ENCODE peak calls at places on chromosomes 2 and 18, in five cellular contexts. O, F, N, Y and A are unnamed samples. For H3K27me3, H3K4me1 and H3K36me3, the result is how much of the 10 kb centered on the place peaks cover.

GRCh38 chr2:8882094-8882493 is 44.7 kb upstream of the KIDINS220 start:
- DNase-seq in O (no peak), F (peak), N (no peak), Y (no peak), A (no peak)

GRCh38 chr2:218307415-218308090 is 15.2 kb upstream of the TMBIM1 start:
- DNase-seq in O (no peak), F (no peak), N (no peak), Y (no peak), A (no peak)

GRCh38 chr2:71530987-71531332 is 77.6 kb downstream of the DYSF start:
- DNase-seq in O (no peak), F (no peak), N (no peak), Y (no peak), A (no peak)

GRCh38 chr2:217108086-217108485 is 248.2 kb upstream of the TNP1 start:
- DNase-seq in O (no peak), F (no peak), N (no peak), Y (no peak), A (no peak)

GRCh38 chr18:42030586-42031182 is 75.7 kb downstream of the PIK3C3 start:
- DNase-seq in O (peak), F (peak), N (peak), Y (peak), A (no peak)

GRCh38 chr2:195677884-195678283 is 20.9 kb downstream of the SLC39A10 start:
- DNase-seq in O (no peak), F (no peak), N (no peak), Y (no peak), A (no peak)

GRCh38 chr2:234621120-234621519 is 124.2 kb upstream of the ARL4C start:
- DNase-seq in O (no peak), F (no peak), N (peak), Y (no peak), A (no peak)

GRCh38 chr2:62178741-62179271 is 17.1 kb upstream of the B3GNT2 start:
- DNase-seq in O (no peak), F (peak), N (no peak), Y (peak), A (no peak)

GRCh38 chr2:159933040-159933726 is 129.2 kb downstream of the PLA2R1 start:
- DNase-seq in O (no peak), F (no peak), N (no peak), Y (no peak), A (no peak)

GRCh38 chr2:3575534-3576324 is 669 bp downstream of the RPS7 start:
- DNase-seq in O (peak), F (no peak), N (peak), Y (no peak), A (no peak)

GRCh38 chr2:112168422-112169124 is 30.4 kb downstream of the FBLN7 start:
- DNase-seq in O (no peak), F (no peak), N (no peak), Y (no peak), A (no peak)

GRCh38 chr18:34633368-34633767 is 76.7 kb upstream of the DTNA start:
- DNase-seq in O (no peak), F (no peak), N (no peak), Y (no peak), A (no peak)

GRCh38 chr2:216644846-216645635 is 11.8 kb downstream of the IGFBP2 start:
- DNase-seq in O (no peak), F (no peak), N (peak), Y (no peak), A (no peak)

GRCh38 chr2:218260742-218261423 is at the start of gene GPBAR1:
- DNase-seq in O (peak), F (no peak), N (no peak), Y (no peak), A (no peak)

GRCh38 chr2:229701716-229702115 is 12.6 kb downstream of the DNER start:
- DNase-seq in O (no peak), F (no peak), N (no peak), Y (no peak), A (no peak)

GRCh38 chr2:31729442-31730092 is 148.8 kb upstream of the SRD5A2 start:
- DNase-seq in O (peak), F (peak), N (peak), Y (no peak), A (no peak)

GRCh38 chr2:8525582-8526402 is 156.1 kb upstream of the ID2 start:
- DNase-seq in O (peak), F (peak), N (no peak), Y (peak), A (no peak)

GRCh38 chr2:205913668-205914067 is 172.3 kb downstream of the INO80D start:
- DNase-seq in O (no peak), F (no peak), N (no peak), Y (no peak), A (no peak)

GRCh38 chr2:187554704-187555082 is 458 bp upstream of the TFPI start:
- DNase-seq in O (no peak), F (no peak), N (no peak), Y (no peak), A (no peak)

GRCh38 chr2:240145461-240145860 is 5.0 kb upstream of the OTOS start:
- DNase-seq in O (no peak), F (no peak), N (no peak), Y (no peak), A (no peak)

GRCh38 chr2:47016172-47016913 is 100.7 kb upstream of the MCFD2 start:
- DNase-seq in O (peak), F (peak), N (peak), Y (no peak), A (no peak)

GRCh38 chr2:70962885-70963878 is 15.2 kb upstream of the ANKRD53 start:
- DNase-seq in O (peak), F (no peak), N (no peak), Y (peak), A (no peak)

GRCh38 chr2:28394997-28395333 is 2.3 kb downstream of the FOSL2 start:
- DNase-seq in O (no peak), F (no peak), N (no peak), Y (no peak), A (no peak)

GRCh38 chr2:194714541-194714940 is 942.5 kb upstream of the SLC39A10 start:
- DNase-seq in O (no peak), F (no peak), N (no peak), Y (no peak), A (no peak)

GRCh38 chr2:11873766-11874165 is 127.3 kb downstream of the LPIN1 start:
- DNase-seq in O (no peak), F (peak), N (no peak), Y (no peak), A (no peak)

GRCh38 chr2:27191107-27191829 is 20.6 kb upstream of the ATRAID start:
- DNase-seq in O (peak), F (peak), N (peak), Y (peak), A (no peak)

GRCh38 chr2:233982421-233983121 is 65.4 kb downstream of the TRPM8 start:
- DNase-seq in O (no peak), F (peak), N (no peak), Y (no peak), A (no peak)

GRCh38 chr2:62789518-62789917 is 84.0 kb downstream of the EHBP1 start:
- DNase-seq in O (no peak), F (no peak), N (no peak), Y (no peak), A (no peak)

GRCh38 chr2:42792583-42793313 is at the start of gene HAAO:
- DNase-seq in O (peak), F (no peak), N (peak), Y (peak), A (no peak)

GRCh38 chr2:110999626-111000025 is 121.1 kb upstream of the BCL2L11 start:
- DNase-seq in O (no peak), F (no peak), N (no peak), Y (no peak), A (no peak)
- H3K27me3 ChIP-seq in O (under half), F (under half), N (under half), Y (under half), A (under half)

DNA sequence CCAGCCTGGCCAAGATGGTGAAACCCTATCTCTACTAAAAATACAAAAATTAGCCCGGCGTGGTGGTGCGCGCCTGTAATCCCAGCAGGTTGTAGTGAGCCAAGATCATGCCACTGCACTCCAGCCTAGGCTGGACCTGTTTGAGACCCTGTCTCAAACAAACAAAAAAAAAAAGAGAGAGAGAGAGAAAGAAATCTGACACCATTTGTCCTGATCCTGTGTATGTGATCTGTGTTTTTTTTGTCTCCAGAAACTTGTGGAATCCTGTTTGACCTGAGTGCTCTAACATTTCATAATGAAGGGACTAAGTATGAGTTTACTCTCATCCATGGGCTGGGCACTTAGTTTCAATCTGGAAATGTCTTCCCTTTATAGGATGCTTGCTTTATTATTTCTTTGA is 6.4 kb upstream of the ITPRIPL1 start:
- DNase-seq in O (no peak), F (no peak), N (no peak), Y (no peak), A (no peak)
- H3K4me1 ChIP-seq in O (under half), F (under half), N (under half), Y (under half), A (under half)

DNA sequence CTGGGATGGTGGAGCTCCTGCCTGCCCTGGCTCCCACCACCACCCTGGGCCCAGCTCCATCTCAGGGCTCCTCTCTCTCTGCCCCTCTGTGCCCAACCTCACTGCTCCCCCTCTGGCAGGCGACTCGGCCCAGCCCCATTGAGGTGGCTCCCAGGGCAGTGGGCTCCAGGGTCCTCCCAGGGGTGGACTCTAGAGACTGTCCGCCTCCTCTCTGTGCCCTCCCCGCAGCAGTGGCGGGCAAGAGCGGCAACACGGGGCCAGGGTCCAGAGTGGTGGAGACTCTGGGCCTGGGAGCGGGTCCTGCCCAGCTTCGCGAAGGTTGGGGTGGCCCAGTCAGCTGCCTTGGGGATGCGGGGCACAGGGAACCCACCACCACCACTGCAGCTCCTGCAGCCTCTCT is 27.4 kb downstream of the DDX1 start:
- DNase-seq in O (no peak), F (no peak), N (no peak), Y (no peak), A (no peak)
- H3K36me3 ChIP-seq in O (under half), F (under half), N (under half), Y (under half), A (under half)

DNA sequence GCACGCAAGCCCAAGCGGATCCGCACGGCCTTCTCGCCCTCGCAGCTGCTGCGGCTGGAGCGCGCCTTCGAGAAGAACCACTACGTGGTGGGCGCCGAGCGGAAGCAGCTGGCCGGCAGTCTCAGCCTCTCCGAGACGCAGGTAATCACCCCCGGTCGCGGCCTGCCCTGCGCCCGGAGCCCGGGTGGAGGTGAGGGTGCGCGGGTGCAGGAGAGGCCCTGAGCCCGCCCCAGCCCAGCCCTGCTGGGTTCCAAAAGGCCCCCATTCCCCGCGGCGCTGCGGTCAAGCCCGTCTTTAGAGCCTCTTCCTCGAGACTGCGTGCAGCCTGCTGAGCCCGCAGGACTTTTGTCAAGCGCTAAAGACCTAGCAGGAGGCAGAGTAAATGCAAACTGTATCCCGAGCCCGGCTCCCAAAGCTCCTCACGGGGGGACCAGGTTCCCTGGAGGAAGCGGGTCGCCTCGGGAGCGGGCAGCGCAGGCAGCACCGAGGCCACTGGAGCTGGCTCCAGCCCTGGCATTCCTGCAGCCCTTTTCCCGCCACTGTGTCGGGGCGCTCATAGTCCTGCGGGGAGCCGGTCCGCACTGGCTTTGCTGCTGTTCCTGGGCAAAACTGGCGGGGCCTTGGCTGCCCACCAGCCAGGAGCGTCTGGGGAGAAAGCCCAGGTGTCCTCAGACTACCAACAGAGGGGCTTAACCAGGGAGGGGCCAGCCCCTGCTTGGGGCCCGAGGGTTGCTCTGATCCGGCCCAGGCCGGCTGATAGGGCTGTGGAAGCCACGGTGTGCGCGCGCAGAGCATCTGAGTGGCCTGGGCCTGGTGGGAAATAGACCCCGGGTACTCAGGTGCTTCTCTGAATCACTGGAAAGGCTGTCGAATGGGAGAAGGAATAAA is 7.3 kb downstream of the EMX1 start:
- DNase-seq in O (no peak), F (no peak), N (no peak), Y (no peak), A (no peak)
- H3K27me3 ChIP-seq in O (half or more), F (half or more), N (half or more), Y (under half), A (under half)